ENCODE peak calls at places on chromosomes 11 and 22, in four cellular contexts. B, T, Z and A are unnamed samples.

GRCh38 chr11:43489869-43490465 is 131.2 kb downstream of the TTC17 start:
- DNase-seq in T (no peak), Z (no peak), B (no peak), A (no peak)

GRCh38 chr22:41995211-41995610 is 3.4 kb upstream of the WBP2NL start:
- DNase-seq in B (no peak), Z (no peak), T (no peak), A (no peak)

GRCh38 chr22:47613606-47614350 is 851.3 kb downstream of the TBC1D22A start:
- DNase-seq in T (no peak), Z (no peak), B (no peak), A (no peak)

GRCh38 chr22:47802446-47802845 is 1040.0 kb downstream of the TBC1D22A start:
- DNase-seq in T (no peak), Z (no peak), B (no peak), A (no peak)

GRCh38 chr11:112280268-112281126 is 19.8 kb upstream of the PLET1 start:
- DNase-seq in B (peak; percentile 83), Z (peak; percentile 66), T (peak; percentile 76), A (peak; percentile 85)

GRCh38 chr22:22948651-22949611 is 61.3 kb downstream of the IGLL5 start:
- DNase-seq in T (no peak), Z (no peak), B (peak; percentile 8), A (no peak)

GRCh38 chr11:27861706-27862430 is 161.6 kb upstream of the BDNF start:
- DNase-seq in B (peak; percentile 95), Z (no peak), T (no peak), A (peak; percentile 91)

GRCh38 chr11:15059132-15059531 is 14.3 kb upstream of the CALCB start:
- DNase-seq in T (no peak), B (no peak), Z (no peak), A (no peak)

GRCh38 chr22:47019012-47019790 is 256.8 kb downstream of the TBC1D22A start:
- DNase-seq in T (no peak), B (no peak), Z (no peak), A (no peak)

DNA sequence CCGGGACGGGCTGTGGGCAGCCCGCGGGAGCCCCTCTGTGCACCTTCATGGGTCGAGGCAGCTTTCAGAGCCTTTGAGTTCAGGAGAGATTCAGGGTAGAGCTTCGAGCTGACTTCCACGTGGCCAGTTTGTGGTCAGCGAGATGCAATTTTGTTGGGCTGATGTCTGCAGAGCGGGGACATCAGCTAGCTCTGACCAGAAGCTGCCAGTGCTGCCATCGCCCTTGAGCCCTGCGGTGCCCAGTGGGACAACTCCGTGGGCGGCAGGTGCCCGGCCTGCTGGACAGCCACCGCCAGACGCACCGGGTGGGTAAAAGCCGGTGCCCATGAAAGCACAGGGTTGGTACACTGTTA is 719 bp downstream of the TALDO1 start:
- DNase-seq in Z (no peak), T (no peak), B (no peak), A (peak; percentile 53)
- H3K23ac ChIP-seq in Z (peak overlapping the region; percentile 99), T (no peak overlapping the region), B (peak overlapping the region; percentile 77), A (no peak overlapping the region)

GRCh38 chr11:74141908-74142307 is 28.9 kb downstream of the C2CD3 start:
- DNase-seq in B (no peak), T (no peak), Z (no peak), A (no peak)
- H2BK15ac ChIP-seq in B (peak overlapping the region; percentile 78), T (no peak overlapping the region), Z (no peak overlapping the region), A (no peak overlapping the region)

DNA sequence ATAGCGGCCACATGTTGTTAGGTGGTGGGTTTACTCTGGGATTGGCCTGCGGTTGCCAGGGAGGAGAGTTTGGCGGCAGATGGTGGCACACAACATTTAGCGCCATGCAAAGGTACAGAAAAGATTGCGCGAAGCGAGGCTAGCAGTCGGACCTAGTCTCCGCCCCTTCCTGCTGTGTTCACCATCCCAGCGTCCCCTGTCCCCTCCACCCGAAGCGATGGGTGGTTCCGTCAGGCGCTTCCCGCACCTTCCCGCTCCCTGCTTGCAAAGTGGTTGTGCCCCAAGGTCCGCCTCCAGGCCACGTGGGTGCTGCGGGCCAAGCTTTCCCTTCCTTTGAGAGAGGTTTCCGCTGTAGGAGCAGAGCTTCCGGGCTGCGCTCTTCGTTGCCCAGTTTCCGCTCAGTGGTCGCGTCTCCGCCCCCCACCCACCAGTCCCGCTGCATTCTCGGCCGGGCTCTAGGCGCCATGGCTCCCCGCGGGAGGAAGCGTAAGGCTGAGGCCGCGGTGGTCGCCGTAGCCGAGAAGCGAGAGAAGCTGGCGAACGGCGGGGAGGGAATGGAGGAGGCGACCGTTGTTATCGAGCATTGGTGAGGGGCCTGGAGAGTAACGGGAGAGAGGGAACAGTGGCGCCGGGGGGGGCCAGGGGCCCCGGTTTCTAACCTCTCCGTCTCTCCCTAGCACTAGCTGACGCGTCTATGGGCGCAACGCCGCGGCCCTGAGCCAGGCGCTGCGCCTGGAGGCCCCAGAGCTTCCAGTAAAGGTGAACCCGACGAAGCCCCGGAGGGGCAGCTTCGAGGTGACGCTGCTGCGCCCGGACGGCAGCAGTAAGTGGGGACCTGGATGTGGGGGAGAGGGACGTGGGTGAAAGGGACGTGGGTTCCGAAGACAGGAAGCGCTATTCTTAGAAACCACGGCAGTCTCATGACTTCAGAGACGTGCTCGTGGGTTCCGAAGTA is at the start of gene SELENOH:
- DNase-seq in Z (peak; percentile 93), T (peak; percentile 99), B (peak; percentile 98), A (peak; percentile 97)
- H3K23ac ChIP-seq in Z (peak within 1 kb of the TSS; percentile 92), T (no peak within 1 kb of the TSS), B (peak within 1 kb of the TSS; percentile 91), A (peak within 1 kb of the TSS; percentile 61)

GRCh38 chr11:69436041-69436982 is 45.2 kb upstream of the LINC01488 start:
- DNase-seq in B (no peak), Z (no peak), T (no peak), A (no peak)
- H2BK15ac ChIP-seq in B (no peak overlapping the region), Z (peak overlapping the region; percentile 60), T (no peak overlapping the region), A (no peak overlapping the region)

GRCh38 chr11:47631473-47631872 is 10.9 kb downstream of the MTCH2 start:
- DNase-seq in T (no peak), Z (no peak), B (peak; percentile 19), A (peak; percentile 32)
- H3K23ac ChIP-seq in T (no peak overlapping the region), Z (no peak overlapping the region), B (no peak overlapping the region), A (no peak overlapping the region)

DNA sequence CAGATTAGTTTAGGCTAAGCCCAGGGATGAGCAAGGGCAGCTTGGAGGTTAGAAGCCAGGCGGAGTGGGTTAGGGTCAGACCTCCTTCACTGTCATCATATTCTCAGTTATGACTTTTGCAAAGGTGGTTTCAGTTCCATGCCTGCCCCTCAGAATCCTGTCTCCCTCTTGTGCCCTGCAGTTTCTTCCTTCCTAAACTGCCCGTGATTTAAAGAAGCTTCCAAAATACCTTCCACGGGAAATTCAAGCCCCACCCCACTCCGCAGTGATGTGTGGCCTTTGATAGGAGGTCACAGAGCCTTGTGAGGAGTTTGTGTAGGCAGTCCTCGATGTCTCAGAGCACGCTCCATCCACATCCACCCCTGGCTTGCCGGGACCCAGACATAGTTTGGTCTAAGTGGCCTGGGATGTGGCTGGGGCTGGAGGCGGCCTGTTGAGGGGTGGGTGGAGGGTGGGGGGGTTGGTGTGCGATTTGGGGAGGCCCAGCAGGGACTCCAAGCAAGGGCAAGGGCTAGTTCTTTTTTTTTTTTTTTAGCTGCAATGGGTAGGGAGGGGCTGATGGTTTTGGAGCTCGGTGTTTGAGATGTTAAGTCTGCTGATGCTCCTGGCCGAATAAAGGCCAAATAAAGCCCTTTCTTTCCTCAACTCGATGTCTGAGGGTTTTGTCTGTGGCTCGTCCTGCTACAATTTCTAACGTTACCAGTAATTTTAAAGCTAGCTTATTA is 1.6 kb upstream of the IFITM1 start:
- DNase-seq in Z (no peak), T (no peak), B (no peak), A (no peak)
- H2BK15ac ChIP-seq in Z (peak overlapping the region; percentile 6), T (no peak overlapping the region), B (peak overlapping the region; percentile 1), A (peak overlapping the region; percentile 23)